ENCODE peak calls at places on chromosomes 5 and 9, in seven cellular contexts. C is spleen; H is tibial artery; J is IMR-90; Z is Peyer's patch; G is prostate gland; W is CD8-positive, alpha-beta T cell. V is an unnamed sample.

GRCh38 chr9:127569819-127570401 is 42.2 kb upstream of the STXBP1 start:
- DNase-seq in C (no peak), H (no peak), J (peak; percentile 44), Z (no peak), G (no peak), W (no peak), V (no peak)

GRCh38 chr9:7659766-7660165 is 139.8 kb downstream of the DMAC1 start:
- DNase-seq in C (no peak), H (no peak), J (no peak), Z (no peak), G (no peak), W (no peak), V (no peak)

GRCh38 chr5:155530046-155530445 is 516.5 kb downstream of the KIF4B start:
- DNase-seq in C (no peak), H (no peak), J (no peak), Z (no peak), G (no peak), W (no peak), V (peak; percentile 85)

GRCh38 chr5:116084231-116084630 is 594 bp upstream of the COMMD10 start:
- DNase-seq in C (peak; percentile 79), H (no peak), J (peak; percentile 29), Z (peak; percentile 34), G (peak; percentile 9), W (no peak), V (peak; percentile 38)

GRCh38 chr9:88378317-88378716 is 9.9 kb upstream of the SPIN1 start:
- DNase-seq in C (no peak), H (no peak), J (peak; percentile 17), Z (no peak), G (no peak), W (no peak), V (no peak)

GRCh38 chr9:27033815-27034403 is 28.4 kb upstream of the LRRC19 start:
- DNase-seq in C (no peak), H (no peak), J (peak; percentile 53), Z (peak; percentile 45), G (peak; percentile 39), W (peak; percentile 2), V (no peak)

GRCh38 chr5:6110441-6111005 is 267.8 kb downstream of the MED10 start:
- DNase-seq in C (no peak), H (no peak), J (no peak), Z (no peak), G (no peak), W (no peak), V (no peak)

GRCh38 chr5:179284751-179285191 is 60.5 kb downstream of the ADAMTS2 start:
- DNase-seq in C (peak; percentile 24), H (peak; percentile 78), J (peak; percentile 40), Z (no peak), G (no peak), W (no peak), V (no peak)

GRCh38 chr9:106277931-106278330 is 583.6 kb downstream of the TMEM38B start:
- DNase-seq in C (no peak), H (no peak), J (no peak), Z (no peak), G (no peak), W (no peak), V (no peak)

GRCh38 chr9:85610074-85610855 is 131.5 kb downstream of the AGTPBP1 start:
- DNase-seq in C (no peak), H (no peak), J (peak; percentile 82), Z (no peak), G (peak; percentile 30), W (peak; percentile 21), V (no peak)

GRCh38 chr9:94855919-94856318 is 129.4 kb downstream of the AOPEP start:
- DNase-seq in C (no peak), H (no peak), J (no peak), Z (no peak), G (no peak), W (no peak), V (no peak)

GRCh38 chr9:73022353-73022752 is 69.5 kb upstream of the ALDH1A1 start:
- DNase-seq in C (no peak), H (no peak), J (no peak), Z (no peak), G (no peak), W (no peak), V (no peak)

GRCh38 chr9:419571-420156 is 205.0 kb downstream of the DOCK8 start:
- DNase-seq in C (no peak), H (no peak), J (no peak), Z (no peak), G (no peak), W (no peak), V (peak; percentile 72)

GRCh38 chr5:124103671-124104070 is 591.7 kb downstream of the CSNK1G3 start:
- DNase-seq in C (no peak), H (no peak), J (peak; percentile 3), Z (no peak), G (no peak), W (no peak), V (peak; percentile 83)

GRCh38 chr9:13750061-13750460 is 470.6 kb upstream of the MPDZ start:
- DNase-seq in C (no peak), H (no peak), J (peak; percentile 94), Z (no peak), G (no peak), W (no peak), V (peak; percentile 99)

GRCh38 chr9:136255166-136255538 is 9.5 kb upstream of the QSOX2 start:
- DNase-seq in C (no peak), H (no peak), J (peak; percentile 48), Z (no peak), G (no peak), W (no peak), V (no peak)

GRCh38 chr5:123605822-123606221 is 93.8 kb downstream of the CSNK1G3 start:
- DNase-seq in C (no peak), H (no peak), J (no peak), Z (no peak), G (no peak), W (no peak), V (no peak)

GRCh38 chr5:57407391-57407790 is 75.2 kb downstream of the ACTBL2 start:
- DNase-seq in C (no peak), H (no peak), J (no peak), Z (no peak), G (no peak), W (no peak), V (no peak)

GRCh38 chr5:173973614-173973969 is 15.4 kb upstream of the C5orf47 start:
- DNase-seq in C (no peak), H (no peak), J (no peak), Z (no peak), G (peak; percentile 21), W (no peak), V (no peak)

DNA sequence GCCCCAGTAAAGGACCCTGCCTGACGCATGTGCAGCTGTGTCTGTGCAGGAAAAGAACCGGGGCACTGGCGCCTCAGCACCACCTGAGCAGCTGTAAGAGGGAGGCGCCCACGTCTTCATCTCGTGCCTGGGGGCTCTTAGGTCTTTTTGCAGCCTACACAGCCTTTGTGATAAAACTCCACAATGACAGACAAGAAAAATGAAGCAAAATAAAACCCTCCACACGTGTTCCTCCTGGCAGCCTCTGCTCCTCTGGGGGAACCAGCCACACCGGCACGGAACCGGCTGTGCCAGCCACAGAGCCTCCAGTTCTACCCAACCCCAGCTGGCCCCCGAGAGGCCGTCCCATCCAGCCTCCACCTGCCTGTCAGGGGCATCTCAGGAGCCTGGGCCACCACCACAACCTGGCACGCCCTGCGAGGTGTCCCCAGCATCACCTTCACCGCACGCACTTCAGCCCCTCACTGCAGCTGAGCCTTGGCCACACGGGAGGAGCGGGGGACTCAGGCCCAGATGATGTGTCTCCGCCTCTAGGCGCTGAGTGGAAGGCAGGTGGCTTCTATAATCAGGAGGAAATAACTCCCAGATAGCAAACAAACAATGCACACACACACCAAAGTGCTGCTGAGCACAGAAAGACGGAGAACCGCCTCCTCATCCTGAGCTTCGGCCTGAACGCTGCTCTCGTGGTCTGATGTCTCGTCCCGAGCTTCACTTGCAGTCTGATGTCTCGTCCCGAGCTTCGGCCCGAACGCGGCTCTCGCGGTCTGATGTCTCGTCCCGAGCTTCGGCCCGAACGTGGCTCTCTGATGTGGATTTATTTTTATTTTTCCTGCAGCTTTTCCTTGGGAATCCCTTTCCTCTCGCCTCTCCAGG is 28.6 kb upstream of the NSMF start:
- DNase-seq in C (peak; percentile 64), H (no peak), J (no peak), Z (no peak), G (no peak), W (no peak), V (no peak)
- H3K27ac ChIP-seq in C (no peak overlapping the region), H (no peak overlapping the region), J (no peak overlapping the region), Z (no peak overlapping the region), G (no peak overlapping the region), W (no peak overlapping the region), V (no peak overlapping the region)

DNA sequence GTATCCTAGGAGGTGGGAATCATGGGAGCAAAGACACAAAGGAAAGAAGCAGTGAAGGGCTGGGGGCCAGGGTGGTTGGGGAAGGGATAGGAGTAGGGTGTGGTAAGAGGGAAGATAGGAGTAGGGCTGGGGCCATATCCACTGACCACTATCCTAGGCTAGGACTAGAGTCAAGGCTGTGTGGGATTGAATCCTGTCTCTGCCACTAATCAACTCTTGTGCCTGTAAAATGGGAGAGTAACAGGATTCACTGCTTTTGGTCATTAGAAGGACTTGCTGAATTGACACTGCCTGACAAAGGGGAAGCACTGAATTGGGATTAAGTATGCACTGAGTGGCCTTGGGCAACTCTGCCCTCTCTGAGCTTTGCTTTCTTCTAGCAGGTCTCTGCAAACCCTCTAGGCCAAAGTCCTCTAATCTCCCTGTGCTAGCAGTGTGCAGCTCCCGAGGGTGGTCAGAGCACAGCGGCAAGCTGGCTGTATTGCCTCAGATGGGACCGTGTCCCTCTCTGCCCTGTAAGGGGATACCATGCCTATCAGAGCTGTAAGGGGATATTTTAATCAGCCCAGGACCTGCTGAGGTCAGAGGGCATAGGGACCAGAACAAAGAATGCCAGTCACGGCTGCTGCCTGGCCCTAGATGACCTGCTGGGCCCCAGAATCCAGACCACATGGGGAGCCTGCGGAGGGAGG is 12.4 kb upstream of the DAB2IP start:
- DNase-seq in C (no peak), H (no peak), J (no peak), Z (no peak), G (no peak), W (no peak), V (no peak)
- H3K27ac ChIP-seq in C (no peak overlapping the region), H (no peak overlapping the region), J (no peak overlapping the region), Z (no peak overlapping the region), G (no peak overlapping the region), W (no peak overlapping the region), V (no peak overlapping the region)

GRCh38 chr5:88878976-88879375 is 4.0 kb downstream of the MEF2C start:
- DNase-seq in C (no peak), H (no peak), J (peak; percentile 63), Z (no peak), G (no peak), W (no peak), V (no peak)
- H3K27ac ChIP-seq in C (no peak overlapping the region), H (peak overlapping the region; percentile 93), J (no peak overlapping the region), Z (no peak overlapping the region), G (no peak overlapping the region), W (no peak overlapping the region), V (no peak overlapping the region)

GRCh38 chr9:70403618-70404025 is 10.8 kb downstream of the KLF9 start:
- DNase-seq in C (no peak), H (no peak), J (peak; percentile 47), Z (no peak), G (no peak), W (no peak), V (no peak)

GRCh38 chr9:70404261-70404660 is 10.2 kb downstream of the KLF9 start:
- DNase-seq in C (no peak), H (no peak), J (no peak), Z (no peak), G (no peak), W (no peak), V (no peak)

GRCh38 chr9:70407081-70407503 is 7.4 kb downstream of the KLF9 start:
- DNase-seq in C (no peak), H (no peak), J (peak; percentile 99), Z (no peak), G (no peak), W (no peak), V (peak; percentile 66)

GRCh38 chr9:70406446-70406862 is 8.0 kb downstream of the KLF9 start:
- DNase-seq in C (no peak), H (no peak), J (peak; percentile 62), Z (peak; percentile 35), G (no peak), W (no peak), V (no peak)

GRCh38 chr9:70405808-70406445 is 8.5 kb downstream of the KLF9 start:
- DNase-seq in C (no peak), H (no peak), J (no peak), Z (no peak), G (no peak), W (no peak), V (no peak)
- H3K27ac ChIP-seq in C (peak overlapping the region; percentile 77), H (peak overlapping the region; percentile 69), J (peak overlapping the region; percentile 90), Z (peak overlapping the region; percentile 77), G (peak overlapping the region; percentile 33), W (no peak overlapping the region), V (no peak overlapping the region)

V was measured in foreskin keratinocyte.